ENCODE peak calls at places on chromosomes 12 and 14, in six cellular contexts. I is IMR-90, V is trophoblast cell, P is neuronal stem cell, H is H9, Q is H1. K is an unnamed sample.
A peak's percentile ranks its signal among the peaks of the same experiment; 100 is the strongest.

GRCh38 chr14:50000215-50001145 is 107.6 kb downstream of the ARF6 start:
- DNase-seq in I (peak; percentile 84), V (peak; percentile 91), Q (no peak), P (no peak), H (peak; percentile 60), K (peak; percentile 96)

GRCh38 chr12:122282066-122282465 is 15.8 kb upstream of the VPS33A start:
- DNase-seq in Q (no peak), H (no peak), P (no peak), I (peak; percentile 87), V (no peak), K (peak; percentile 69)

GRCh38 chr12:96195845-96196451 is 1.8 kb downstream of the ELK3 start:
- DNase-seq in V (no peak), Q (no peak), H (peak; percentile 39), P (no peak), I (peak; percentile 74), K (peak; percentile 87)

GRCh38 chr14:20719777-20720176 is 25.9 kb upstream of the EDDM3A start:
- DNase-seq in P (no peak), Q (no peak), H (no peak), I (no peak), V (no peak), K (no peak)

GRCh38 chr12:45703942-45704341 is 25.6 kb upstream of the ARID2 start:
- DNase-seq in I (peak; percentile 81), Q (no peak), H (no peak), V (no peak), P (no peak), K (no peak)

GRCh38 chr12:93300611-93301021 is 77.1 kb upstream of the NUDT4 start:
- DNase-seq in Q (no peak), H (no peak), P (no peak), I (no peak), V (no peak), K (peak; percentile 46)

GRCh38 chr14:102830474-102831045 is 53.3 kb downstream of the TRAF3 start:
- DNase-seq in H (no peak), Q (no peak), P (no peak), V (no peak), I (no peak), K (no peak)

GRCh38 chr14:88146881-88147649 is 142.1 kb downstream of the GPR65 start:
- DNase-seq in I (no peak), H (no peak), Q (no peak), V (no peak), P (no peak), K (no peak)

GRCh38 chr12:48489012-48489411 is 6.7 kb downstream of the C12orf54 start:
- DNase-seq in V (no peak), P (no peak), Q (no peak), H (no peak), I (peak; percentile 48), K (peak; percentile 6)

GRCh38 chr12:225012-225411 is 11.1 kb upstream of the SLC6A12 start:
- DNase-seq in Q (no peak), I (no peak), P (no peak), H (peak; percentile 24), V (no peak), K (no peak)

GRCh38 chr12:21940972-21941521 is at the start of gene ABCC9:
- DNase-seq in H (peak; percentile 69), Q (no peak), I (peak; percentile 33), P (peak; percentile 46), V (no peak), K (peak; percentile 25)

GRCh38 chr12:67271976-67272375 is 2.8 kb downstream of the CAND1 start:
- DNase-seq in V (no peak), I (peak; percentile 51), P (no peak), H (no peak), Q (no peak), K (no peak)

GRCh38 chr12:45587042-45587441 is 142.5 kb upstream of the ARID2 start:
- DNase-seq in Q (no peak), I (no peak), H (no peak), P (no peak), V (no peak), K (no peak)

GRCh38 chr12:67268896-67269631 is at the start of gene CAND1:
- DNase-seq in I (peak; percentile 99), Q (peak; percentile 78), H (peak; percentile 97), V (peak; percentile 98), P (peak; percentile 99), K (peak; percentile 100)

GRCh38 chr12:71756054-71756675 is 1.5 kb downstream of the RAB21 start:
- DNase-seq in Q (no peak), I (no peak), H (no peak), V (no peak), P (no peak), K (no peak)

GRCh38 chr14:101004954-101005353 is 101.4 kb upstream of the RTL1 start:
- DNase-seq in V (no peak), Q (no peak), P (no peak), H (no peak), I (peak; percentile 87), K (no peak)

GRCh38 chr12:65518771-65519170 is 240.3 kb downstream of the MSRB3 start:
- DNase-seq in P (peak; percentile 8), I (no peak), Q (no peak), V (peak; percentile 85), H (no peak), K (no peak)

GRCh38 chr14:94377866-94378470 is 10.4 kb downstream of the SERPINA1 start:
- DNase-seq in H (no peak), P (no peak), Q (no peak), I (no peak), V (no peak), K (no peak)

GRCh38 chr12:46675736-46676135 is 150.1 kb downstream of the SLC38A4 start:
- DNase-seq in V (no peak), Q (no peak), P (peak; percentile 41), H (no peak), I (peak; percentile 44), K (peak; percentile 50)

GRCh38 chr14:55545779-55546178 is 34.2 kb upstream of the KTN1 start:
- DNase-seq in V (no peak), H (no peak), P (no peak), Q (no peak), I (no peak), K (no peak)

GRCh38 chr12:116598341-116599284 is 39.4 kb downstream of the MAP1LC3B2 start:
- DNase-seq in H (no peak), P (no peak), V (peak; percentile 84), Q (no peak), I (no peak), K (no peak)

GRCh38 chr14:104085032-104085888 is at the start of gene ASPG:
- DNase-seq in Q (peak; percentile 49), V (no peak), I (no peak), H (peak; percentile 94), P (no peak), K (no peak)

GRCh38 chr14:60736494-60736893 is 1.9 kb downstream of the MNAT1 start:
- DNase-seq in P (no peak), I (peak; percentile 80), H (no peak), V (peak; percentile 42), Q (no peak), K (peak; percentile 44)

GRCh38 chr12:62660763-62661162 is 194.1 kb downstream of the MON2 start:
- DNase-seq in Q (no peak), H (no peak), V (no peak), P (no peak), I (peak; percentile 70), K (no peak)

GRCh38 chr14:59275668-59276067 is 87.2 kb downstream of the DAAM1 start:
- DNase-seq in V (no peak), I (peak; percentile 93), P (no peak), H (no peak), Q (no peak), K (peak; percentile 69)

GRCh38 chr12:79420146-79420618 is 270.6 kb downstream of the PAWR start:
- DNase-seq in I (peak; percentile 95), H (no peak), P (peak; percentile 21), Q (no peak), V (peak; percentile 34), K (peak; percentile 81)

GRCh38 chr14:68447581-68448281 is 345.1 kb downstream of the ZFP36L1 start:
- DNase-seq in Q (no peak), I (no peak), V (no peak), P (no peak), H (no peak), K (no peak)
- H3K4me1 ChIP-seq in Q (peaks cover 7% of the 10 kb centered on the region), I (peaks cover 15% of the 10 kb centered on the region), V (no peaks in the 10 kb centered on the region), P (peaks cover 5% of the 10 kb centered on the region), H (peaks cover 2% of the 10 kb centered on the region), K (peaks cover 8% of the 10 kb centered on the region)

GRCh38 chr12:108750471-108751402 is 19.4 kb upstream of the CORO1C start:
- DNase-seq in H (peak; percentile 22), Q (no peak), I (no peak), P (no peak), V (no peak), K (no peak)

GRCh38 chr12:108747563-108747962 is 16.2 kb upstream of the CORO1C start:
- DNase-seq in I (no peak), P (no peak), Q (no peak), H (no peak), V (no peak), K (no peak)

GRCh38 chr12:108744021-108744897 is 12.9 kb upstream of the CORO1C start:
- DNase-seq in H (no peak), I (no peak), V (no peak), Q (no peak), P (no peak), K (no peak)

GRCh38 chr12:108745641-108746040 is 14.3 kb upstream of the CORO1C start:
- DNase-seq in H (peak; percentile 24), P (no peak), I (no peak), Q (no peak), V (no peak), K (no peak)
- H2BK120ac ChIP-seq in H (no peak overlapping the region), P (no peak overlapping the region), I (no peak overlapping the region), Q (no peak overlapping the region), V (no peak overlapping the region), K (no peak overlapping the region)

GRCh38 chr12:49893753-49894752 is 9.6 kb downstream of the FAIM2 start:
- DNase-seq in H (no peak), Q (no peak), I (peak; percentile 19), P (no peak), V (no peak), K (peak; percentile 42)
- H4K91ac ChIP-seq in H (no peak overlapping the region), Q (no peak overlapping the region), I (no peak overlapping the region), P (no peak overlapping the region), V (no peak overlapping the region), K (peak overlapping the region; percentile 74)

DNA sequence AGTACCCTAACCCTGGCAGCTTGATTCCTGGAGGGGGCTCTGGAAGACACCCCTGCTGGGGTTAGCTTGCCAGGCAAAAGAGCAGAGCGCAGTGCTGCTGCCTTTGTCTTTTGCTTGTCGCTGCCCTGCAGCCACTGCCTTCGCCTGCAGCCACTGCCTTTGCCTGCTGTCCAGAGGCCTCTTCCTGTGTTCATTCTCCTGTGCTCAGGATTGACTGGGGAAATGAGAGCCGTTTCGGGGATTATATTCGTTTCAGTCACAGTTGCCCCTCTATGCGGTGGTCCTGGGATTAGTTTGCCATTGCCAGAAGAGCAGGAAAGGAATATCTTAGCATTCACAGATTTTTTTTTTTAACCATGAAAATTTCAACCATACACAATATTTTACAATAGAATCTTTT is 34.3 kb downstream of the ZNF664 start:
- DNase-seq in I (no peak), V (no peak), P (no peak), H (no peak), Q (no peak), K (no peak)
- H3K4me1 ChIP-seq in I (peaks cover 21% of the 10 kb centered on the region), V (no peaks in the 10 kb centered on the region), P (peaks cover 17% of the 10 kb centered on the region), H (no peaks in the 10 kb centered on the region), Q (no peaks in the 10 kb centered on the region), K (peaks cover 5% of the 10 kb centered on the region)

GRCh38 chr12:108069766-108070165 is 59.3 kb upstream of the WSCD2 start:
- DNase-seq in P (no peak), I (no peak), Q (no peak), H (no peak), V (no peak), K (no peak)
- H2BK120ac ChIP-seq in P (no peak overlapping the region), I (no peak overlapping the region), Q (no peak overlapping the region), H (no peak overlapping the region), V (no peak overlapping the region), K (no peak overlapping the region)